ENCODE peak calls at places on chromosomes 16 and 17, in eight cellular contexts. One of them, this sample, is unnamed.

GRCh38 chr16:53829186-53829747 is 125.3 kb downstream of the FTO start:
- DNase-seq in tibial nerve: no peak
- DNase-seq in Peyer's patch: no peak
- DNase-seq in IMR-90: peak
- DNase-seq in cardiac muscle cell: no peak
- DNase-seq in heart left ventricle: no peak
- DNase-seq in lower leg skin: no peak
- DNase-seq in GM23338: no peak
- DNase-seq in this sample: peak

GRCh38 chr17:31915456-31916100 is 14.1 kb upstream of the UTP6 start:
- DNase-seq in cardiac muscle cell: no peak
- DNase-seq in heart left ventricle: no peak
- DNase-seq in IMR-90: peak
- DNase-seq in Peyer's patch: no peak
- DNase-seq in GM23338: no peak
- DNase-seq in tibial nerve: no peak
- DNase-seq in lower leg skin: no peak
- DNase-seq in this sample: no peak

GRCh38 chr16:11251525-11252481 is 4.2 kb downstream of the SOCS1 start:
- DNase-seq in GM23338: no peak
- DNase-seq in IMR-90: peak
- DNase-seq in cardiac muscle cell: no peak
- DNase-seq in tibial nerve: no peak
- DNase-seq in heart left ventricle: peak
- DNase-seq in lower leg skin: no peak
- DNase-seq in Peyer's patch: peak
- DNase-seq in this sample: peak

GRCh38 chr17:62703269-62703775 is 75.9 kb downstream of the MRC2 start:
- DNase-seq in lower leg skin: no peak
- DNase-seq in IMR-90: peak
- DNase-seq in Peyer's patch: no peak
- DNase-seq in heart left ventricle: peak
- DNase-seq in cardiac muscle cell: no peak
- DNase-seq in tibial nerve: no peak
- DNase-seq in GM23338: no peak
- DNase-seq in this sample: peak

GRCh38 chr17:61250335-61250890 is 149.2 kb upstream of the TBX2 start:
- DNase-seq in lower leg skin: no peak
- DNase-seq in GM23338: no peak
- DNase-seq in heart left ventricle: no peak
- DNase-seq in IMR-90: peak
- DNase-seq in Peyer's patch: no peak
- DNase-seq in tibial nerve: no peak
- DNase-seq in cardiac muscle cell: no peak
- DNase-seq in this sample: peak

GRCh38 chr17:39365252-39365651 is 36.2 kb downstream of the FBXL20 start:
- DNase-seq in Peyer's patch: no peak
- DNase-seq in IMR-90: peak
- DNase-seq in cardiac muscle cell: no peak
- DNase-seq in heart left ventricle: no peak
- DNase-seq in lower leg skin: peak
- DNase-seq in GM23338: no peak
- DNase-seq in tibial nerve: no peak
- DNase-seq in this sample: no peak

GRCh38 chr17:7293821-7294613 is 422 bp downstream of the YBX2 start:
- DNase-seq in cardiac muscle cell: peak
- DNase-seq in GM23338: peak
- DNase-seq in Peyer's patch: peak
- DNase-seq in tibial nerve: no peak
- DNase-seq in IMR-90: no peak
- DNase-seq in lower leg skin: no peak
- DNase-seq in heart left ventricle: no peak
- DNase-seq in this sample: no peak

GRCh38 chr17:27153005-27153404 is 140.9 kb upstream of the WSB1 start:
- DNase-seq in GM23338: no peak
- DNase-seq in Peyer's patch: no peak
- DNase-seq in cardiac muscle cell: no peak
- DNase-seq in tibial nerve: no peak
- DNase-seq in lower leg skin: no peak
- DNase-seq in heart left ventricle: no peak
- DNase-seq in IMR-90: peak
- DNase-seq in this sample: no peak

GRCh38 chr16:28187595-28188004 is 24.2 kb downstream of the XPO6 start:
- DNase-seq in GM23338: no peak
- DNase-seq in Peyer's patch: no peak
- DNase-seq in lower leg skin: no peak
- DNase-seq in tibial nerve: no peak
- DNase-seq in cardiac muscle cell: no peak
- DNase-seq in heart left ventricle: no peak
- DNase-seq in IMR-90: no peak
- DNase-seq in this sample: no peak

GRCh38 chr16:22665048-22665797 is 148.7 kb upstream of the HS3ST2 start:
- DNase-seq in lower leg skin: no peak
- DNase-seq in IMR-90: no peak
- DNase-seq in tibial nerve: no peak
- DNase-seq in heart left ventricle: no peak
- DNase-seq in cardiac muscle cell: no peak
- DNase-seq in GM23338: no peak
- DNase-seq in Peyer's patch: no peak
- DNase-seq in this sample: no peak

GRCh38 chr16:29126057-29126494 is 141.2 kb downstream of the LAT start:
- DNase-seq in heart left ventricle: peak
- DNase-seq in GM23338: peak
- DNase-seq in IMR-90: no peak
- DNase-seq in tibial nerve: no peak
- DNase-seq in Peyer's patch: no peak
- DNase-seq in lower leg skin: no peak
- DNase-seq in cardiac muscle cell: no peak
- DNase-seq in this sample: no peak

GRCh38 chr17:50052822-50053653 is 2.9 kb upstream of the ITGA3 start:
- DNase-seq in lower leg skin: no peak
- DNase-seq in cardiac muscle cell: no peak
- DNase-seq in GM23338: no peak
- DNase-seq in Peyer's patch: no peak
- DNase-seq in heart left ventricle: no peak
- DNase-seq in tibial nerve: no peak
- DNase-seq in IMR-90: peak
- DNase-seq in this sample: no peak

GRCh38 chr16:66128363-66128725 is 238.1 kb upstream of the CDH5 start:
- DNase-seq in lower leg skin: no peak
- DNase-seq in GM23338: no peak
- DNase-seq in cardiac muscle cell: no peak
- DNase-seq in IMR-90: peak
- DNase-seq in heart left ventricle: no peak
- DNase-seq in Peyer's patch: no peak
- DNase-seq in tibial nerve: no peak
- DNase-seq in this sample: no peak

GRCh38 chr16:22284637-22285515 is 12.3 kb upstream of the POLR3E start:
- DNase-seq in cardiac muscle cell: no peak
- DNase-seq in tibial nerve: no peak
- DNase-seq in GM23338: no peak
- DNase-seq in IMR-90: peak
- DNase-seq in lower leg skin: no peak
- DNase-seq in Peyer's patch: no peak
- DNase-seq in heart left ventricle: no peak
- DNase-seq in this sample: no peak

GRCh38 chr17:29677139-29677834 is 54.6 kb upstream of the CORO6 start:
- DNase-seq in cardiac muscle cell: no peak
- DNase-seq in IMR-90: no peak
- DNase-seq in Peyer's patch: no peak
- DNase-seq in tibial nerve: peak
- DNase-seq in heart left ventricle: no peak
- DNase-seq in lower leg skin: peak
- DNase-seq in GM23338: no peak
- DNase-seq in this sample: no peak

GRCh38 chr17:31532161-31532515 is 140.7 kb downstream of the RAB11FIP4 start:
- DNase-seq in Peyer's patch: no peak
- DNase-seq in cardiac muscle cell: no peak
- DNase-seq in IMR-90: no peak
- DNase-seq in heart left ventricle: no peak
- DNase-seq in GM23338: no peak
- DNase-seq in lower leg skin: no peak
- DNase-seq in tibial nerve: no peak
- DNase-seq in this sample: no peak

GRCh38 chr16:75377971-75378386 is 55.3 kb downstream of the CFDP1 start:
- DNase-seq in GM23338: peak
- DNase-seq in tibial nerve: no peak
- DNase-seq in cardiac muscle cell: no peak
- DNase-seq in IMR-90: peak
- DNase-seq in lower leg skin: peak
- DNase-seq in Peyer's patch: no peak
- DNase-seq in heart left ventricle: no peak
- DNase-seq in this sample: peak

GRCh38 chr16:24713379-24713778 is 16.1 kb upstream of the TNRC6A start:
- DNase-seq in heart left ventricle: no peak
- DNase-seq in Peyer's patch: no peak
- DNase-seq in tibial nerve: no peak
- DNase-seq in IMR-90: no peak
- DNase-seq in cardiac muscle cell: no peak
- DNase-seq in GM23338: peak
- DNase-seq in lower leg skin: no peak
- DNase-seq in this sample: no peak

GRCh38 chr17:78256705-78257559 is 25.5 kb downstream of the TMEM235 start:
- DNase-seq in GM23338: no peak
- DNase-seq in lower leg skin: no peak
- DNase-seq in Peyer's patch: no peak
- DNase-seq in IMR-90: no peak
- DNase-seq in heart left ventricle: no peak
- DNase-seq in tibial nerve: no peak
- DNase-seq in cardiac muscle cell: peak
- DNase-seq in this sample: no peak

GRCh38 chr16:81707411-81708321 is 71.4 kb upstream of the PLCG2 start:
- DNase-seq in tibial nerve: no peak
- DNase-seq in heart left ventricle: peak
- DNase-seq in cardiac muscle cell: no peak
- DNase-seq in IMR-90: peak
- DNase-seq in GM23338: no peak
- DNase-seq in lower leg skin: no peak
- DNase-seq in Peyer's patch: peak
- DNase-seq in this sample: peak

GRCh38 chr16:84086996-84087395 is 29.7 kb downstream of the MBTPS1 start:
- DNase-seq in lower leg skin: no peak
- DNase-seq in heart left ventricle: no peak
- DNase-seq in GM23338: no peak
- DNase-seq in Peyer's patch: no peak
- DNase-seq in cardiac muscle cell: no peak
- DNase-seq in tibial nerve: no peak
- DNase-seq in IMR-90: no peak
- DNase-seq in this sample: no peak

GRCh38 chr17:50715471-50715870 is 3.9 kb upstream of the LUC7L3 start:
- DNase-seq in heart left ventricle: no peak
- DNase-seq in GM23338: no peak
- DNase-seq in Peyer's patch: no peak
- DNase-seq in cardiac muscle cell: no peak
- DNase-seq in IMR-90: no peak
- DNase-seq in lower leg skin: no peak
- DNase-seq in tibial nerve: no peak
- DNase-seq in this sample: no peak

GRCh38 chr16:1403733-1404132 is 10.8 kb downstream of the UNKL start:
- DNase-seq in lower leg skin: no peak
- DNase-seq in tibial nerve: no peak
- DNase-seq in GM23338: no peak
- DNase-seq in heart left ventricle: peak
- DNase-seq in cardiac muscle cell: no peak
- DNase-seq in Peyer's patch: no peak
- DNase-seq in IMR-90: no peak
- DNase-seq in this sample: no peak

GRCh38 chr17:917391-917811 is 62.2 kb downstream of the NXN start:
- DNase-seq in IMR-90: no peak
- DNase-seq in lower leg skin: no peak
- DNase-seq in Peyer's patch: no peak
- DNase-seq in heart left ventricle: no peak
- DNase-seq in GM23338: no peak
- DNase-seq in tibial nerve: no peak
- DNase-seq in cardiac muscle cell: no peak
- DNase-seq in this sample: no peak

GRCh38 chr16:89920723-89921122 is 2.1 kb downstream of the MC1R start:
- DNase-seq in GM23338: no peak
- DNase-seq in IMR-90: peak
- DNase-seq in heart left ventricle: no peak
- DNase-seq in Peyer's patch: no peak
- DNase-seq in tibial nerve: no peak
- DNase-seq in lower leg skin: no peak
- DNase-seq in cardiac muscle cell: no peak
- DNase-seq in this sample: no peak

GRCh38 chr17:17514993-17515920 is 19.1 kb upstream of the RASD1 start:
- DNase-seq in cardiac muscle cell: no peak
- DNase-seq in Peyer's patch: no peak
- DNase-seq in tibial nerve: no peak
- DNase-seq in IMR-90: peak
- DNase-seq in lower leg skin: no peak
- DNase-seq in GM23338: peak
- DNase-seq in heart left ventricle: peak
- DNase-seq in this sample: no peak
- H3K4me3 ChIP-seq in cardiac muscle cell: no peak
- H3K4me3 ChIP-seq in Peyer's patch: no peak
- H3K4me3 ChIP-seq in tibial nerve: no peak
- H3K4me3 ChIP-seq in IMR-90: no peak
- H3K4me3 ChIP-seq in lower leg skin: no peak
- H3K4me3 ChIP-seq in GM23338: peak
- H3K4me3 ChIP-seq in heart left ventricle: no peak
- H3K4me3 ChIP-seq in this sample: no peak

GRCh38 chr17:80783461-80783860 is 208.2 kb upstream of the CHMP6 start:
- DNase-seq in heart left ventricle: no peak
- DNase-seq in lower leg skin: no peak
- DNase-seq in Peyer's patch: peak
- DNase-seq in cardiac muscle cell: no peak
- DNase-seq in GM23338: no peak
- DNase-seq in tibial nerve: no peak
- DNase-seq in IMR-90: no peak
- DNase-seq in this sample: no peak
- H3K4me3 ChIP-seq in heart left ventricle: no peak
- H3K4me3 ChIP-seq in lower leg skin: no peak
- H3K4me3 ChIP-seq in Peyer's patch: no peak
- H3K4me3 ChIP-seq in cardiac muscle cell: no peak
- H3K4me3 ChIP-seq in GM23338: no peak
- H3K4me3 ChIP-seq in tibial nerve: no peak
- H3K4me3 ChIP-seq in IMR-90: no peak
- H3K4me3 ChIP-seq in this sample: no peak

GRCh38 chr16:69260506-69260905 is 50.6 kb upstream of the VPS4A start:
- DNase-seq in heart left ventricle: no peak
- DNase-seq in lower leg skin: no peak
- DNase-seq in cardiac muscle cell: no peak
- DNase-seq in Peyer's patch: no peak
- DNase-seq in tibial nerve: no peak
- DNase-seq in IMR-90: no peak
- DNase-seq in GM23338: no peak
- DNase-seq in this sample: no peak
- H3K4me3 ChIP-seq in heart left ventricle: no peak
- H3K4me3 ChIP-seq in lower leg skin: no peak
- H3K4me3 ChIP-seq in cardiac muscle cell: no peak
- H3K4me3 ChIP-seq in Peyer's patch: no peak
- H3K4me3 ChIP-seq in tibial nerve: no peak
- H3K4me3 ChIP-seq in IMR-90: no peak
- H3K4me3 ChIP-seq in GM23338: no peak
- H3K4me3 ChIP-seq in this sample: no peak

DNA sequence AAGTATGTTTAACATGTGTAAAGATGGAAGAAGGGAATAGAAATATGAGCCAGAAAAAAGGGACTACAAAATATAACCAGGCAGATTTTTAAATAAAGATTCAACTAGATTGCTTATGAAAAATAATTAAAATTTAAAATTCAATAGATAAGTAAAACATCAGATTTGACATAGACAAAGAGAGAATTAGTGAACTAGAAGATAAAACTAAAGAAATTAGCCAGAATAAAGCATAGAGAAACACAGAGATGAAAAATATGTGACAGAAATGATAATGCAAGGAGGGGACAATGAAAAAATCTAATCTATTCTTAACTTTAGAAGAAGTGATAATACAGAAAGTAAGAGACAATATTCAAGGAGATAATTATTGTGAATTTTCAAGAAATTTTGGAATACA is 222.6 kb upstream of the PMFBP1 start:
- DNase-seq in tibial nerve: no peak
- DNase-seq in lower leg skin: no peak
- DNase-seq in heart left ventricle: no peak
- DNase-seq in Peyer's patch: no peak
- DNase-seq in cardiac muscle cell: no peak
- DNase-seq in GM23338: no peak
- DNase-seq in IMR-90: no peak
- DNase-seq in this sample: no peak
- H3K4me3 ChIP-seq in tibial nerve: no peak
- H3K4me3 ChIP-seq in lower leg skin: no peak
- H3K4me3 ChIP-seq in heart left ventricle: no peak
- H3K4me3 ChIP-seq in Peyer's patch: no peak
- H3K4me3 ChIP-seq in cardiac muscle cell: no peak
- H3K4me3 ChIP-seq in GM23338: no peak
- H3K4me3 ChIP-seq in IMR-90: no peak
- H3K4me3 ChIP-seq in this sample: no peak